ENCODE peak calls at places on chromosome 20, in eight cellular contexts. W, V, T, M, P, U, I and L are unnamed samples.

GRCh38 chr20:18314786-18315406 is 26.6 kb downstream of the ZNF133 start:
- DNase-seq in P (no peak), V (peak), I (no peak), M (no peak), T (no peak), U (peak), W (no peak), L (no peak)

GRCh38 chr20:62636446-62636845 is 5.9 kb upstream of the SLCO4A1 start:
- DNase-seq in P (no peak), I (no peak), M (no peak), W (no peak), V (no peak), U (peak), T (no peak), L (no peak)

GRCh38 chr20:57890254-57890800 is 180.5 kb upstream of the PMEPA1 start:
- DNase-seq in I (no peak), U (no peak), T (no peak), V (no peak), W (no peak), P (no peak), M (no peak), L (no peak)

GRCh38 chr20:61128701-61129655 is 123.1 kb upstream of the CDH4 start:
- DNase-seq in W (no peak), M (no peak), T (no peak), V (no peak), U (no peak), P (no peak), I (no peak), L (no peak)

GRCh38 chr20:61937963-61938838 is 127.5 kb downstream of the TAF4 start:
- DNase-seq in P (no peak), U (no peak), M (no peak), I (no peak), W (no peak), T (no peak), V (no peak), L (no peak)

GRCh38 chr20:22584922-22585785 is 782 bp upstream of the FOXA2 start:
- DNase-seq in V (no peak), I (no peak), M (no peak), P (no peak), W (no peak), T (no peak), U (no peak), L (no peak)

GRCh38 chr20:7022597-7022996 is 255.1 kb downstream of the BMP2 start:
- DNase-seq in I (no peak), T (no peak), M (no peak), V (no peak), W (no peak), U (no peak), P (no peak), L (no peak)

GRCh38 chr20:3652217-3652616 is 11.0 kb downstream of the GFRA4 start:
- DNase-seq in P (no peak), V (no peak), U (no peak), W (no peak), I (no peak), M (no peak), T (no peak), L (no peak)

GRCh38 chr20:54467622-54468021 is 7.8 kb upstream of the DOK5 start:
- DNase-seq in V (no peak), P (no peak), M (no peak), T (no peak), I (no peak), W (no peak), U (no peak), L (no peak)

GRCh38 chr20:63360850-63361497 is at the start of gene CHRNA4:
- DNase-seq in M (no peak), P (no peak), I (no peak), V (no peak), W (no peak), U (no peak), T (no peak), L (no peak)

GRCh38 chr20:51350941-51351631 is 191.4 kb downstream of the NFATC2 start:
- DNase-seq in T (no peak), I (no peak), M (no peak), U (peak), W (no peak), V (peak), P (no peak), L (no peak)

GRCh38 chr20:19274412-19275015 is 62.1 kb downstream of the SLC24A3 start:
- DNase-seq in M (no peak), I (no peak), W (no peak), V (no peak), P (no peak), U (no peak), T (no peak), L (no peak)

GRCh38 chr20:58719258-58719657 is 26.7 kb downstream of the NPEPL1 start:
- DNase-seq in P (no peak), U (no peak), V (no peak), I (no peak), W (no peak), M (no peak), T (no peak), L (no peak)

GRCh38 chr20:37803476-37804307 is 99.2 kb upstream of the VSTM2L start:
- DNase-seq in U (no peak), M (no peak), T (peak), V (no peak), I (no peak), P (no peak), W (no peak), L (no peak)

GRCh38 chr20:18284805-18285533 is 3.4 kb upstream of the ZNF133 start:
- DNase-seq in M (no peak), W (no peak), I (no peak), T (no peak), V (no peak), P (no peak), U (peak), L (no peak)

GRCh38 chr20:2281563-2281962 is 14.2 kb upstream of the TGM3 start:
- DNase-seq in P (no peak), W (no peak), I (no peak), T (no peak), U (no peak), M (no peak), V (no peak), L (no peak)

GRCh38 chr20:53911301-53911700 is 159.1 kb downstream of the BCAS1 start:
- DNase-seq in T (no peak), U (no peak), I (no peak), M (no peak), V (no peak), W (no peak), P (no peak), L (no peak)

GRCh38 chr20:33005132-33005566 is 916 bp upstream of the SUN5 start:
- DNase-seq in P (no peak), I (no peak), V (no peak), T (no peak), W (peak), U (no peak), M (no peak), L (no peak)

GRCh38 chr20:2780948-2781347 is 19.5 kb downstream of the CPXM1 start:
- DNase-seq in M (no peak), W (no peak), U (no peak), V (no peak), P (no peak), I (no peak), T (no peak), L (no peak)

GRCh38 chr20:53917145-53918009 is 153.0 kb downstream of the BCAS1 start:
- DNase-seq in P (no peak), I (no peak), U (peak), V (peak), M (no peak), W (no peak), T (peak), L (no peak)

GRCh38 chr20:11917663-11918062 is at the start of gene BTBD3:
- DNase-seq in T (peak), M (no peak), U (peak), I (peak), P (no peak), V (peak), W (peak), L (no peak)

GRCh38 chr20:58645277-58645968 is 5.7 kb upstream of the STX16 start:
- DNase-seq in W (no peak), U (peak), T (peak), I (no peak), M (no peak), V (peak), P (no peak), L (no peak)

GRCh38 chr20:63071541-63072181 is 64.9 kb upstream of the BHLHE23 start:
- DNase-seq in M (no peak), W (no peak), P (no peak), V (no peak), I (no peak), T (no peak), U (peak), L (no peak)